ENCODE peak calls at places on chromosomes 7 and 10, in nine cellular contexts. One of them, this sample, is unnamed.

GRCh38 chr10:74822101-74822500 is 4.3 kb upstream of the KAT6B start:
- DNase-seq in CD4-positive, alpha-beta T cell: no peak
- DNase-seq in M059J: no peak
- DNase-seq in Ammon's horn: no peak
- DNase-seq in stimulated activated CD8-positive, alpha-beta memory T cell treated with anti-CD3 and anti-CD28 coated beads, Interleukin-15, amount 100 ng/mL, for 24 hours: no peak
- DNase-seq in lung microvascular endothelial cell: no peak
- DNase-seq in H9: no peak
- DNase-seq in GDM1: no peak
- DNase-seq in BJ: no peak
- DNase-seq in this sample: no peak

GRCh38 chr7:121109145-121109544 is 120.6 kb downstream of the CPED1 start:
- DNase-seq in CD4-positive, alpha-beta T cell: no peak
- DNase-seq in M059J: no peak
- DNase-seq in Ammon's horn: no peak
- DNase-seq in stimulated activated CD8-positive, alpha-beta memory T cell treated with anti-CD3 and anti-CD28 coated beads, Interleukin-15, amount 100 ng/mL, for 24 hours: no peak
- DNase-seq in lung microvascular endothelial cell: no peak
- DNase-seq in H9: no peak
- DNase-seq in GDM1: no peak
- DNase-seq in BJ: no peak
- DNase-seq in this sample: no peak

GRCh38 chr7:8211725-8212096 is 50.3 kb downstream of the ICA1 start:
- DNase-seq in CD4-positive, alpha-beta T cell: no peak
- DNase-seq in M059J: no peak
- DNase-seq in Ammon's horn: no peak
- DNase-seq in stimulated activated CD8-positive, alpha-beta memory T cell treated with anti-CD3 and anti-CD28 coated beads, Interleukin-15, amount 100 ng/mL, for 24 hours: no peak
- DNase-seq in lung microvascular endothelial cell: no peak
- DNase-seq in H9: no peak
- DNase-seq in GDM1: no peak
- DNase-seq in BJ: no peak
- DNase-seq in this sample: no peak

GRCh38 chr7:124033093-124033806 is 383 bp upstream of the TMEM229A start:
- DNase-seq in CD4-positive, alpha-beta T cell: no peak
- DNase-seq in M059J: no peak
- DNase-seq in Ammon's horn: peak
- DNase-seq in stimulated activated CD8-positive, alpha-beta memory T cell treated with anti-CD3 and anti-CD28 coated beads, Interleukin-15, amount 100 ng/mL, for 24 hours: no peak
- DNase-seq in lung microvascular endothelial cell: peak
- DNase-seq in H9: peak
- DNase-seq in GDM1: no peak
- DNase-seq in BJ: no peak
- DNase-seq in this sample: peak

GRCh38 chr7:46763348-46763747 is 818.6 kb downstream of the TNS3 start:
- DNase-seq in CD4-positive, alpha-beta T cell: no peak
- DNase-seq in M059J: no peak
- DNase-seq in Ammon's horn: no peak
- DNase-seq in stimulated activated CD8-positive, alpha-beta memory T cell treated with anti-CD3 and anti-CD28 coated beads, Interleukin-15, amount 100 ng/mL, for 24 hours: no peak
- DNase-seq in lung microvascular endothelial cell: peak
- DNase-seq in H9: no peak
- DNase-seq in GDM1: no peak
- DNase-seq in BJ: no peak
- DNase-seq in this sample: no peak

GRCh38 chr7:25496394-25497103 is 268.3 kb upstream of the NPVF start:
- DNase-seq in CD4-positive, alpha-beta T cell: no peak
- DNase-seq in M059J: no peak
- DNase-seq in Ammon's horn: peak
- DNase-seq in stimulated activated CD8-positive, alpha-beta memory T cell treated with anti-CD3 and anti-CD28 coated beads, Interleukin-15, amount 100 ng/mL, for 24 hours: no peak
- DNase-seq in lung microvascular endothelial cell: peak
- DNase-seq in H9: no peak
- DNase-seq in GDM1: peak
- DNase-seq in BJ: no peak
- DNase-seq in this sample: no peak

GRCh38 chr10:73589538-73590126 is 1.5 kb downstream of the USP54 start:
- DNase-seq in CD4-positive, alpha-beta T cell: no peak
- DNase-seq in M059J: peak
- DNase-seq in Ammon's horn: peak
- DNase-seq in stimulated activated CD8-positive, alpha-beta memory T cell treated with anti-CD3 and anti-CD28 coated beads, Interleukin-15, amount 100 ng/mL, for 24 hours: no peak
- DNase-seq in lung microvascular endothelial cell: peak
- DNase-seq in H9: no peak
- DNase-seq in GDM1: no peak
- DNase-seq in BJ: no peak
- DNase-seq in this sample: no peak

GRCh38 chr7:139118234-139118802 is 8.8 kb upstream of the ZC3HAV1 start:
- DNase-seq in CD4-positive, alpha-beta T cell: no peak
- DNase-seq in M059J: peak
- DNase-seq in Ammon's horn: no peak
- DNase-seq in stimulated activated CD8-positive, alpha-beta memory T cell treated with anti-CD3 and anti-CD28 coated beads, Interleukin-15, amount 100 ng/mL, for 24 hours: no peak
- DNase-seq in lung microvascular endothelial cell: peak
- DNase-seq in H9: no peak
- DNase-seq in GDM1: no peak
- DNase-seq in BJ: no peak
- DNase-seq in this sample: no peak

GRCh38 chr7:132076301-132077049 is 499.8 kb downstream of the PLXNA4 start:
- DNase-seq in CD4-positive, alpha-beta T cell: no peak
- DNase-seq in M059J: no peak
- DNase-seq in Ammon's horn: no peak
- DNase-seq in stimulated activated CD8-positive, alpha-beta memory T cell treated with anti-CD3 and anti-CD28 coated beads, Interleukin-15, amount 100 ng/mL, for 24 hours: no peak
- DNase-seq in lung microvascular endothelial cell: no peak
- DNase-seq in H9: no peak
- DNase-seq in GDM1: no peak
- DNase-seq in BJ: no peak
- DNase-seq in this sample: peak

GRCh38 chr10:96511044-96511945 is 2.4 kb downstream of the TLL2 start:
- DNase-seq in CD4-positive, alpha-beta T cell: no peak
- DNase-seq in M059J: peak
- DNase-seq in Ammon's horn: peak
- DNase-seq in stimulated activated CD8-positive, alpha-beta memory T cell treated with anti-CD3 and anti-CD28 coated beads, Interleukin-15, amount 100 ng/mL, for 24 hours: no peak
- DNase-seq in lung microvascular endothelial cell: peak
- DNase-seq in H9: peak
- DNase-seq in GDM1: peak
- DNase-seq in BJ: no peak
- DNase-seq in this sample: peak

GRCh38 chr10:115980470-115980869 is 292.5 kb downstream of the GFRA1 start:
- DNase-seq in CD4-positive, alpha-beta T cell: no peak
- DNase-seq in M059J: no peak
- DNase-seq in Ammon's horn: no peak
- DNase-seq in stimulated activated CD8-positive, alpha-beta memory T cell treated with anti-CD3 and anti-CD28 coated beads, Interleukin-15, amount 100 ng/mL, for 24 hours: no peak
- DNase-seq in lung microvascular endothelial cell: no peak
- DNase-seq in H9: no peak
- DNase-seq in GDM1: no peak
- DNase-seq in BJ: no peak
- DNase-seq in this sample: no peak

GRCh38 chr10:30435068-30435422 is 1.1 kb downstream of the MAP3K8 start:
- DNase-seq in CD4-positive, alpha-beta T cell: no peak
- DNase-seq in M059J: peak
- DNase-seq in Ammon's horn: no peak
- DNase-seq in stimulated activated CD8-positive, alpha-beta memory T cell treated with anti-CD3 and anti-CD28 coated beads, Interleukin-15, amount 100 ng/mL, for 24 hours: no peak
- DNase-seq in lung microvascular endothelial cell: peak
- DNase-seq in H9: no peak
- DNase-seq in GDM1: no peak
- DNase-seq in BJ: no peak
- DNase-seq in this sample: no peak

GRCh38 chr7:964401-965231 is 10.1 kb upstream of the ADAP1 start:
- DNase-seq in CD4-positive, alpha-beta T cell: no peak
- DNase-seq in M059J: peak
- DNase-seq in Ammon's horn: peak
- DNase-seq in stimulated activated CD8-positive, alpha-beta memory T cell treated with anti-CD3 and anti-CD28 coated beads, Interleukin-15, amount 100 ng/mL, for 24 hours: no peak
- DNase-seq in lung microvascular endothelial cell: peak
- DNase-seq in H9: peak
- DNase-seq in GDM1: no peak
- DNase-seq in BJ: no peak
- DNase-seq in this sample: peak

GRCh38 chr10:125154529-125154928 is 5.8 kb downstream of the CTBP2 start:
- DNase-seq in CD4-positive, alpha-beta T cell: no peak
- DNase-seq in M059J: no peak
- DNase-seq in Ammon's horn: no peak
- DNase-seq in stimulated activated CD8-positive, alpha-beta memory T cell treated with anti-CD3 and anti-CD28 coated beads, Interleukin-15, amount 100 ng/mL, for 24 hours: no peak
- DNase-seq in lung microvascular endothelial cell: no peak
- DNase-seq in H9: peak
- DNase-seq in GDM1: no peak
- DNase-seq in BJ: no peak
- DNase-seq in this sample: no peak

GRCh38 chr7:100483728-100484635 is at the start of gene NYAP1:
- DNase-seq in CD4-positive, alpha-beta T cell: peak
- DNase-seq in M059J: no peak
- DNase-seq in Ammon's horn: peak
- DNase-seq in stimulated activated CD8-positive, alpha-beta memory T cell treated with anti-CD3 and anti-CD28 coated beads, Interleukin-15, amount 100 ng/mL, for 24 hours: no peak
- DNase-seq in lung microvascular endothelial cell: peak
- DNase-seq in H9: peak
- DNase-seq in GDM1: no peak
- DNase-seq in BJ: no peak
- DNase-seq in this sample: peak

GRCh38 chr10:96025566-96025965 is 17.8 kb upstream of the CCNJ start:
- DNase-seq in CD4-positive, alpha-beta T cell: no peak
- DNase-seq in M059J: peak
- DNase-seq in Ammon's horn: no peak
- DNase-seq in stimulated activated CD8-positive, alpha-beta memory T cell treated with anti-CD3 and anti-CD28 coated beads, Interleukin-15, amount 100 ng/mL, for 24 hours: no peak
- DNase-seq in lung microvascular endothelial cell: peak
- DNase-seq in H9: peak
- DNase-seq in GDM1: peak
- DNase-seq in BJ: no peak
- DNase-seq in this sample: no peak

GRCh38 chr7:50727711-50728110 is 55.0 kb downstream of the GRB10 start:
- DNase-seq in CD4-positive, alpha-beta T cell: no peak
- DNase-seq in M059J: no peak
- DNase-seq in Ammon's horn: no peak
- DNase-seq in stimulated activated CD8-positive, alpha-beta memory T cell treated with anti-CD3 and anti-CD28 coated beads, Interleukin-15, amount 100 ng/mL, for 24 hours: no peak
- DNase-seq in lung microvascular endothelial cell: no peak
- DNase-seq in H9: no peak
- DNase-seq in GDM1: no peak
- DNase-seq in BJ: no peak
- DNase-seq in this sample: no peak

GRCh38 chr10:34407227-34407626 is 407.9 kb downstream of the PARD3 start:
- DNase-seq in CD4-positive, alpha-beta T cell: no peak
- DNase-seq in M059J: no peak
- DNase-seq in Ammon's horn: no peak
- DNase-seq in stimulated activated CD8-positive, alpha-beta memory T cell treated with anti-CD3 and anti-CD28 coated beads, Interleukin-15, amount 100 ng/mL, for 24 hours: no peak
- DNase-seq in lung microvascular endothelial cell: peak
- DNase-seq in H9: no peak
- DNase-seq in GDM1: peak
- DNase-seq in BJ: no peak
- DNase-seq in this sample: no peak

GRCh38 chr10:124157286-124157685 is 63.9 kb upstream of the CHST15 start:
- DNase-seq in CD4-positive, alpha-beta T cell: no peak
- DNase-seq in M059J: peak
- DNase-seq in Ammon's horn: no peak
- DNase-seq in stimulated activated CD8-positive, alpha-beta memory T cell treated with anti-CD3 and anti-CD28 coated beads, Interleukin-15, amount 100 ng/mL, for 24 hours: no peak
- DNase-seq in lung microvascular endothelial cell: no peak
- DNase-seq in H9: no peak
- DNase-seq in GDM1: no peak
- DNase-seq in BJ: no peak
- DNase-seq in this sample: no peak

GRCh38 chr7:111212857-111213523 is 122.1 kb downstream of the LRRN3 start:
- DNase-seq in CD4-positive, alpha-beta T cell: no peak
- DNase-seq in M059J: no peak
- DNase-seq in Ammon's horn: no peak
- DNase-seq in stimulated activated CD8-positive, alpha-beta memory T cell treated with anti-CD3 and anti-CD28 coated beads, Interleukin-15, amount 100 ng/mL, for 24 hours: no peak
- DNase-seq in lung microvascular endothelial cell: no peak
- DNase-seq in H9: no peak
- DNase-seq in GDM1: no peak
- DNase-seq in BJ: no peak
- DNase-seq in this sample: no peak

GRCh38 chr10:44517635-44518034 is 132.7 kb upstream of the CXCL12 start:
- DNase-seq in CD4-positive, alpha-beta T cell: no peak
- DNase-seq in M059J: no peak
- DNase-seq in Ammon's horn: no peak
- DNase-seq in stimulated activated CD8-positive, alpha-beta memory T cell treated with anti-CD3 and anti-CD28 coated beads, Interleukin-15, amount 100 ng/mL, for 24 hours: no peak
- DNase-seq in lung microvascular endothelial cell: no peak
- DNase-seq in H9: peak
- DNase-seq in GDM1: no peak
- DNase-seq in BJ: no peak
- DNase-seq in this sample: no peak

GRCh38 chr7:25482631-25483030 is 254.3 kb upstream of the NPVF start:
- DNase-seq in CD4-positive, alpha-beta T cell: no peak
- DNase-seq in M059J: no peak
- DNase-seq in Ammon's horn: no peak
- DNase-seq in stimulated activated CD8-positive, alpha-beta memory T cell treated with anti-CD3 and anti-CD28 coated beads, Interleukin-15, amount 100 ng/mL, for 24 hours: no peak
- DNase-seq in lung microvascular endothelial cell: no peak
- DNase-seq in H9: no peak
- DNase-seq in GDM1: no peak
- DNase-seq in BJ: no peak
- DNase-seq in this sample: no peak

GRCh38 chr10:54402576-54402975 is 398.5 kb downstream of the PCDH15 start:
- DNase-seq in CD4-positive, alpha-beta T cell: no peak
- DNase-seq in M059J: peak
- DNase-seq in Ammon's horn: peak
- DNase-seq in stimulated activated CD8-positive, alpha-beta memory T cell treated with anti-CD3 and anti-CD28 coated beads, Interleukin-15, amount 100 ng/mL, for 24 hours: no peak
- DNase-seq in lung microvascular endothelial cell: peak
- DNase-seq in H9: no peak
- DNase-seq in GDM1: no peak
- DNase-seq in BJ: no peak
- DNase-seq in this sample: no peak

GRCh38 chr10:96606216-96606615 is 19.4 kb upstream of the TM9SF3 start:
- DNase-seq in CD4-positive, alpha-beta T cell: no peak
- DNase-seq in M059J: peak
- DNase-seq in Ammon's horn: no peak
- DNase-seq in stimulated activated CD8-positive, alpha-beta memory T cell treated with anti-CD3 and anti-CD28 coated beads, Interleukin-15, amount 100 ng/mL, for 24 hours: no peak
- DNase-seq in lung microvascular endothelial cell: no peak
- DNase-seq in H9: no peak
- DNase-seq in GDM1: no peak
- DNase-seq in BJ: no peak
- DNase-seq in this sample: no peak

GRCh38 chr7:44292876-44293560 is 32.4 kb downstream of the CAMK2B start:
- DNase-seq in CD4-positive, alpha-beta T cell: no peak
- DNase-seq in M059J: no peak
- DNase-seq in Ammon's horn: peak
- DNase-seq in stimulated activated CD8-positive, alpha-beta memory T cell treated with anti-CD3 and anti-CD28 coated beads, Interleukin-15, amount 100 ng/mL, for 24 hours: no peak
- DNase-seq in lung microvascular endothelial cell: no peak
- DNase-seq in H9: no peak
- DNase-seq in GDM1: no peak
- DNase-seq in BJ: no peak
- DNase-seq in this sample: peak

GRCh38 chr7:102806613-102807012 is 57.8 kb downstream of the FAM185A start:
- DNase-seq in CD4-positive, alpha-beta T cell: no peak
- DNase-seq in M059J: no peak
- DNase-seq in Ammon's horn: no peak
- DNase-seq in stimulated activated CD8-positive, alpha-beta memory T cell treated with anti-CD3 and anti-CD28 coated beads, Interleukin-15, amount 100 ng/mL, for 24 hours: no peak
- DNase-seq in lung microvascular endothelial cell: no peak
- DNase-seq in H9: no peak
- DNase-seq in GDM1: no peak
- DNase-seq in BJ: no peak
- DNase-seq in this sample: no peak

GRCh38 chr7:130867039-130867438 is 133.0 kb upstream of the KLF14 start:
- DNase-seq in CD4-positive, alpha-beta T cell: no peak
- DNase-seq in M059J: no peak
- DNase-seq in Ammon's horn: no peak
- DNase-seq in stimulated activated CD8-positive, alpha-beta memory T cell treated with anti-CD3 and anti-CD28 coated beads, Interleukin-15, amount 100 ng/mL, for 24 hours: no peak
- DNase-seq in lung microvascular endothelial cell: no peak
- DNase-seq in H9: no peak
- DNase-seq in GDM1: no peak
- DNase-seq in BJ: no peak
- DNase-seq in this sample: no peak

GRCh38 chr7:21722371-21722770 is 179.5 kb downstream of the DNAH11 start:
- DNase-seq in CD4-positive, alpha-beta T cell: no peak
- DNase-seq in M059J: no peak
- DNase-seq in Ammon's horn: no peak
- DNase-seq in stimulated activated CD8-positive, alpha-beta memory T cell treated with anti-CD3 and anti-CD28 coated beads, Interleukin-15, amount 100 ng/mL, for 24 hours: no peak
- DNase-seq in lung microvascular endothelial cell: no peak
- DNase-seq in H9: no peak
- DNase-seq in GDM1: no peak
- DNase-seq in BJ: no peak
- DNase-seq in this sample: no peak

This sample was measured in cerebellum.